ENCODE peak calls at places on chromosome 22, in four cellular contexts. R, G, D and M are unnamed samples.

GRCh38 chr22:20843501-20843900 is 15.1 kb downstream of the PI4KA start:
- DNase-seq in R (no peak), G (no peak), D (no peak), M (no peak)

GRCh38 chr22:23140385-23140784 is 1.4 kb downstream of the RSPH14 start:
- DNase-seq in R (no peak), G (no peak), D (no peak), M (no peak)

GRCh38 chr22:48456449-48456848 is 1371.2 kb downstream of the BRD1 start:
- DNase-seq in R (no peak), G (no peak), D (no peak), M (no peak)

GRCh38 chr22:38081636-38081940 is 2.4 kb downstream of the SLC16A8 start:
- DNase-seq in R (no peak), G (no peak), D (peak), M (no peak)

GRCh38 chr22:28958611-28959010 is 75.2 kb downstream of the ZNRF3 start:
- DNase-seq in R (no peak), G (no peak), D (no peak), M (no peak)

GRCh38 chr22:46069518-46070214 is 80.7 kb upstream of the PPARA start:
- DNase-seq in R (peak), G (peak), D (peak), M (peak)

GRCh38 chr22:22487869-22488597 is 20.5 kb downstream of the ZNF280B start:
- DNase-seq in R (no peak), G (no peak), D (no peak), M (no peak)

GRCh38 chr22:41535244-41535643 is 9.0 kb downstream of the POLR3H start:
- DNase-seq in R (no peak), G (no peak), D (no peak), M (no peak)

GRCh38 chr22:44430716-44431115 is 67.3 kb downstream of the RTL6 start:
- DNase-seq in R (no peak), G (no peak), D (peak), M (no peak)